ENCODE peak calls at places on chromosomes 5 and 9, in six cellular contexts. One of them, this sample, is unnamed.
A peak's percentile ranks its signal among the peaks of the same experiment; 100 is the strongest.

GRCh38 chr5:108061941-108062340 is 320.0 kb downstream of the FBXL17 start:
- DNase-seq in AG09309: peak; percentile 14
- DNase-seq in right lobe of liver: no peak
- DNase-seq in pancreas: no peak
- DNase-seq in A673: peak; percentile 35
- DNase-seq in H7: no peak
- DNase-seq in this sample: no peak

GRCh38 chr5:122137702-122138101 is 8.4 kb downstream of the ZNF474 start:
- DNase-seq in H7: no peak
- DNase-seq in right lobe of liver: no peak
- DNase-seq in pancreas: no peak
- DNase-seq in AG09309: no peak
- DNase-seq in A673: no peak
- DNase-seq in this sample: no peak

GRCh38 chr9:104984541-104984940 is 56.6 kb upstream of the ABCA1 start:
- DNase-seq in AG09309: no peak
- DNase-seq in pancreas: no peak
- DNase-seq in A673: no peak
- DNase-seq in H7: no peak
- DNase-seq in right lobe of liver: no peak
- DNase-seq in this sample: no peak

GRCh38 chr9:22469928-22470544 is 23.4 kb downstream of the DMRTA1 start:
- DNase-seq in A673: peak; percentile 53
- DNase-seq in right lobe of liver: no peak
- DNase-seq in H7: no peak
- DNase-seq in pancreas: no peak
- DNase-seq in AG09309: no peak
- DNase-seq in this sample: no peak

GRCh38 chr5:146860213-146860891 is 18.2 kb downstream of the PPP2R2B start:
- DNase-seq in right lobe of liver: no peak
- DNase-seq in A673: no peak
- DNase-seq in pancreas: no peak
- DNase-seq in AG09309: peak; percentile 57
- DNase-seq in H7: no peak
- DNase-seq in this sample: no peak

GRCh38 chr9:121956808-121957207 is 136.3 kb downstream of the TTLL11 start:
- DNase-seq in H7: no peak
- DNase-seq in pancreas: no peak
- DNase-seq in right lobe of liver: no peak
- DNase-seq in A673: peak; percentile 37
- DNase-seq in AG09309: no peak
- DNase-seq in this sample: no peak

GRCh38 chr5:31048282-31048974 is 145.1 kb upstream of the CDH6 start:
- DNase-seq in pancreas: no peak
- DNase-seq in A673: no peak
- DNase-seq in H7: no peak
- DNase-seq in AG09309: no peak
- DNase-seq in right lobe of liver: no peak
- DNase-seq in this sample: no peak

GRCh38 chr9:92003308-92004044 is 53.4 kb upstream of the ROR2 start:
- DNase-seq in pancreas: no peak
- DNase-seq in H7: no peak
- DNase-seq in A673: no peak
- DNase-seq in right lobe of liver: no peak
- DNase-seq in AG09309: no peak
- DNase-seq in this sample: no peak

GRCh38 chr9:133346021-133346713 is 1.8 kb downstream of the MED22 start:
- DNase-seq in pancreas: peak; percentile 64
- DNase-seq in right lobe of liver: peak; percentile 52
- DNase-seq in AG09309: no peak
- DNase-seq in H7: no peak
- DNase-seq in A673: no peak
- DNase-seq in this sample: no peak

GRCh38 chr5:80622756-80623155 is 31.7 kb upstream of the MSH3 start:
- DNase-seq in pancreas: no peak
- DNase-seq in A673: no peak
- DNase-seq in H7: no peak
- DNase-seq in AG09309: no peak
- DNase-seq in right lobe of liver: no peak
- DNase-seq in this sample: no peak

GRCh38 chr5:160665460-160665859 is 186.6 kb downstream of the ATP10B start:
- DNase-seq in H7: no peak
- DNase-seq in AG09309: no peak
- DNase-seq in pancreas: no peak
- DNase-seq in right lobe of liver: no peak
- DNase-seq in A673: no peak
- DNase-seq in this sample: no peak

DNA sequence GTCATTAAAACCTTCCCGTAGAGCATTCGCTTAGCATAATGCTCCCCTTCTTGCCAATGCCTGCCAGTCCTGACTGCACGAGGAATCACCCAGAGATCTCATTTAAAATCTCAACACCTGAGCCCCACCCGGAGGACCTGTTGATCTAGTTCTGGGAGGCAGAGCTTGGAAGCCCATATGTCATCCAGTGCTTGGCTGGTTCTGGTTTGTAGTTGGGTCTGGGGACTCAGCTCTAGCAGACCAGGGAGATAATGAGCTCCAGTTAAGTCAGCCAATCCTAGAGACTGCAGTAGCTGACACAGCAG is 131.8 kb upstream of the DAP start:
- DNase-seq in H7: no peak
- DNase-seq in AG09309: no peak
- DNase-seq in pancreas: no peak
- DNase-seq in A673: no peak
- DNase-seq in right lobe of liver: no peak
- DNase-seq in this sample: no peak
- H3K4me3 ChIP-seq in H7: no peak overlapping the region
- H3K4me3 ChIP-seq in AG09309: no peak overlapping the region
- H3K4me3 ChIP-seq in pancreas: no peak overlapping the region
- H3K4me3 ChIP-seq in A673: no peak overlapping the region
- H3K4me3 ChIP-seq in right lobe of liver: no peak overlapping the region
- H3K4me3 ChIP-seq in this sample: no peak overlapping the region

GRCh38 chr5:150189728-150190502 is at the start of gene SLC6A7:
- DNase-seq in H7: peak; percentile 85
- DNase-seq in pancreas: no peak
- DNase-seq in AG09309: no peak
- DNase-seq in right lobe of liver: no peak
- DNase-seq in A673: no peak
- DNase-seq in this sample: no peak
- H3K4me3 ChIP-seq in H7: peak within 1 kb of the TSS; percentile 36
- H3K4me3 ChIP-seq in pancreas: no peak within 1 kb of the TSS
- H3K4me3 ChIP-seq in AG09309: no peak within 1 kb of the TSS
- H3K4me3 ChIP-seq in right lobe of liver: no peak within 1 kb of the TSS
- H3K4me3 ChIP-seq in A673: no peak within 1 kb of the TSS
- H3K4me3 ChIP-seq in this sample: no peak within 1 kb of the TSS

DNA sequence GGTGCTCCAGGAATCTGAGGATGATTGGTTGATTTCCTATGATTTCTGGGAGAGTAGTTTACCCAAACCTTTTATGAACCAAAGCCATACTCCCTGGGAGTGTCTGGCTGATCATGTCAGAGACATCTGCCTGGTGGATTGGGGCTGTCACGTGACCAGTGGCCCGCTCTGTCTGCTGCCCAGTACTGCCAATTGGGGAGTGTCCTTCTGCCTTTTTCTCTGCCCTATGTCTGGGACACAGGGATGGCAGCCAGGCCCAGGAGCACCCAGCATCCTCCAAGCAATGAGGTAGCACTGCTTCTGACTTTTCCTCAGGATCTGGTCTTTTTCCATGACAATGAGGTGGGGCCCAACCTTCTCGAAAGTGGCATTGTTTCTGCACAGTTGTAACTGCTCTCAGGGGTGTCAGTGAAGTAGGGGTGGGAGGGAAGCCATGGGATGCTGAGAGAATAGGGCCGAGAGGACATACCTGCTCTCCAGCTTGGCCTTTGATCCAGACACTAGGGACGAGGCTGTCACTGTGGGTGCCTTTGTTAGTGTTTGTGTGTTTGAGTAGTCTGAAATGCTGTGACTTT is 21.8 kb downstream of the DAPK1 start:
- DNase-seq in A673: no peak
- DNase-seq in right lobe of liver: no peak
- DNase-seq in H7: peak; percentile 36
- DNase-seq in AG09309: no peak
- DNase-seq in pancreas: no peak
- DNase-seq in this sample: no peak
- H3K4me3 ChIP-seq in A673: no peak overlapping the region
- H3K4me3 ChIP-seq in right lobe of liver: no peak overlapping the region
- H3K4me3 ChIP-seq in H7: no peak overlapping the region
- H3K4me3 ChIP-seq in AG09309: no peak overlapping the region
- H3K4me3 ChIP-seq in pancreas: no peak overlapping the region
- H3K4me3 ChIP-seq in this sample: no peak overlapping the region

GRCh38 chr5:83471405-83472212 is at the start of gene VCAN:
- DNase-seq in A673: peak; percentile 24
- DNase-seq in right lobe of liver: no peak
- DNase-seq in H7: peak; percentile 73
- DNase-seq in AG09309: peak; percentile 56
- DNase-seq in pancreas: no peak
- DNase-seq in this sample: peak; percentile 38

GRCh38 chr5:83470920-83471404 is 582 bp upstream of the VCAN start:
- DNase-seq in right lobe of liver: no peak
- DNase-seq in A673: no peak
- DNase-seq in AG09309: no peak
- DNase-seq in pancreas: no peak
- DNase-seq in H7: peak; percentile 46
- DNase-seq in this sample: no peak

GRCh38 chr5:83473344-83474169 is 2.0 kb downstream of the VCAN start:
- DNase-seq in H7: peak; percentile 91
- DNase-seq in right lobe of liver: peak; percentile 66
- DNase-seq in A673: peak; percentile 93
- DNase-seq in pancreas: peak; percentile 69
- DNase-seq in AG09309: peak; percentile 93
- DNase-seq in this sample: peak; percentile 88

GRCh38 chr5:83472508-83473343 is 1.2 kb downstream of the VCAN start:
- DNase-seq in A673: no peak
- DNase-seq in right lobe of liver: no peak
- DNase-seq in H7: peak; percentile 64
- DNase-seq in AG09309: no peak
- DNase-seq in pancreas: peak; percentile 28
- DNase-seq in this sample: peak; percentile 61

GRCh38 chr5:83472213-83472507 is 616 bp downstream of the VCAN start:
- DNase-seq in AG09309: no peak
- DNase-seq in H7: peak; percentile 34
- DNase-seq in A673: no peak
- DNase-seq in right lobe of liver: no peak
- DNase-seq in pancreas: no peak
- DNase-seq in this sample: no peak
- H3K4me3 ChIP-seq in AG09309: peak overlapping the region; percentile 79
- H3K4me3 ChIP-seq in H7: peak overlapping the region; percentile 93
- H3K4me3 ChIP-seq in A673: peak overlapping the region; percentile 45
- H3K4me3 ChIP-seq in right lobe of liver: peak overlapping the region; percentile 41
- H3K4me3 ChIP-seq in pancreas: no peak overlapping the region
- H3K4me3 ChIP-seq in this sample: peak overlapping the region; percentile 63

DNA sequence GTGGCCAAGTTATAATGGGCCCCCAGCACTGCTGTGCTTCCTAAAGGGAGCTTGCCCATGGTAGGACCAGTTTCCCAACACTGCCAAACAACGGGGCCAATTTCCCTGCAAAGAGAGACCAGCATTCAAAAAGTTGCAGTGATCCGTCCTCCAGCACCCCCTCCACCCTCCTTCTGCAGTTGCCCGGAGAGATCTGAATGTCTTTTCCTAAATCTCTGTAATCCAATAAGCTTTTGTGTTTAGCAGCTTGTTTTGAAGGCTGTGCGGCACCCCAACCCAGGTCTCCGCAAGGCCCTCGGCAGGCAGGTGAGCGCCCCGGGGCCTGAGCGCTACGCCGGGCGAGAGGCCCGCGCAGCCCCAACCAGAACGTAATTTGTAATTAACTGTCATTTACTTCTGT is 366.8 kb upstream of the IRX2 start:
- DNase-seq in AG09309: no peak
- DNase-seq in H7: peak; percentile 79
- DNase-seq in A673: no peak
- DNase-seq in pancreas: no peak
- DNase-seq in right lobe of liver: no peak
- DNase-seq in this sample: no peak
- H3K4me3 ChIP-seq in AG09309: no peak overlapping the region
- H3K4me3 ChIP-seq in H7: no peak overlapping the region
- H3K4me3 ChIP-seq in A673: no peak overlapping the region
- H3K4me3 ChIP-seq in pancreas: no peak overlapping the region
- H3K4me3 ChIP-seq in right lobe of liver: no peak overlapping the region
- H3K4me3 ChIP-seq in this sample: no peak overlapping the region

GRCh38 chr5:116401546-116401945 is 173.1 kb downstream of the SEMA6A start:
- DNase-seq in H7: no peak
- DNase-seq in pancreas: no peak
- DNase-seq in right lobe of liver: no peak
- DNase-seq in AG09309: no peak
- DNase-seq in A673: no peak
- DNase-seq in this sample: no peak
- H3K4me3 ChIP-seq in H7: no peak overlapping the region
- H3K4me3 ChIP-seq in pancreas: no peak overlapping the region
- H3K4me3 ChIP-seq in right lobe of liver: no peak overlapping the region
- H3K4me3 ChIP-seq in AG09309: no peak overlapping the region
- H3K4me3 ChIP-seq in A673: no peak overlapping the region
- H3K4me3 ChIP-seq in this sample: no peak overlapping the region

GRCh38 chr9:3359778-3360177 is 166.0 kb downstream of the RFX3 start:
- DNase-seq in A673: no peak
- DNase-seq in right lobe of liver: no peak
- DNase-seq in pancreas: no peak
- DNase-seq in AG09309: no peak
- DNase-seq in H7: no peak
- DNase-seq in this sample: no peak

GRCh38 chr9:3360245-3360644 is 165.6 kb downstream of the RFX3 start:
- DNase-seq in pancreas: no peak
- DNase-seq in right lobe of liver: no peak
- DNase-seq in AG09309: no peak
- DNase-seq in A673: no peak
- DNase-seq in H7: no peak
- DNase-seq in this sample: no peak

GRCh38 chr9:3361115-3361514 is 164.7 kb downstream of the RFX3 start:
- DNase-seq in H7: no peak
- DNase-seq in A673: no peak
- DNase-seq in AG09309: no peak
- DNase-seq in right lobe of liver: no peak
- DNase-seq in pancreas: no peak
- DNase-seq in this sample: no peak

GRCh38 chr9:3359048-3359692 is 166.6 kb downstream of the RFX3 start:
- DNase-seq in pancreas: no peak
- DNase-seq in A673: no peak
- DNase-seq in AG09309: no peak
- DNase-seq in H7: no peak
- DNase-seq in right lobe of liver: no peak
- DNase-seq in this sample: no peak

DNA sequence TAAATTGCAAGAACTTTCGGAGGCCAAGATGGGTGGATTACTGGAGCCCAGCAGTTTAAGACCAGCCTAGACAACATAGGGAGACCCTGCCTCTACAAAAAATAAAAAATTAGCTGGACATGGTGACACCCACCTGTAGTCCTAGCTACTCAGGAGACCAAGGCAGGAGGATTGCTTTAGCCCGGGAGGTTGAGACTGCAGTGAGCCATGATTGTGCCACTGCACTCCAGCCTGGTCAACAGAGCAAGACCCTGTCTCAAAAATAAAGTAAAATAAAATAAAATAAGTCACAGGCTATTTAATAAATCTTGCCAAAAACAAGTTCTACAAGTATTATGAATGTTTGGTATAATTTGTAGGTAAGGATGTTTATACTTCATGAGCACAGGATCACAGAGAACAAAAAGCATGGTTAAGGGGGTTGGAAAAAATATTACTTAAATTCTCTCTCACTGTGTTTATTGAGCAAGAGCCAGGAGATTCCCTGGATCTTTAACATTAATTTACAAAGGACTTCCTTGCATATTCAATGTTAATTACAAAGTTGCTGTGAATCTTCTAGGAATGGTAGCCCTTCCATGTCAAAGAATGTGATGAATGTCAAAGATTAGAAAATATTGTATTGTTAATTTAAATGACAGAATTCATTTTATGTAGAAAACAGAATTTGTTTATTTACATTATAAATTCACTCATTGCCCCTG is 164.0 kb downstream of the RFX3 start:
- DNase-seq in AG09309: no peak
- DNase-seq in A673: no peak
- DNase-seq in right lobe of liver: no peak
- DNase-seq in pancreas: no peak
- DNase-seq in H7: no peak
- DNase-seq in this sample: no peak
- H3K4me3 ChIP-seq in AG09309: no peak overlapping the region
- H3K4me3 ChIP-seq in A673: no peak overlapping the region
- H3K4me3 ChIP-seq in right lobe of liver: no peak overlapping the region
- H3K4me3 ChIP-seq in pancreas: no peak overlapping the region
- H3K4me3 ChIP-seq in H7: no peak overlapping the region
- H3K4me3 ChIP-seq in this sample: no peak overlapping the region

This sample was measured in GM06990.